ENCODE peak calls at places on chromosomes 7 and 10, in five cellular contexts. G is HFFc6, T is BJ, S is WTC11, E is bronchial epithelial cell. B is an unnamed sample.

GRCh38 chr7:72391821-72392377 is 20.2 kb downstream of the CALN1 start:
- DNase-seq in E (no peak), G (no peak), T (no peak), S (no peak), B (no peak)

GRCh38 chr10:93079663-93080349 is 6.1 kb downstream of the CYP26A1 start:
- DNase-seq in T (no peak), S (no peak), E (no peak), G (no peak), B (no peak)

GRCh38 chr7:20783716-20784310 is 2.9 kb downstream of the SP8 start:
- DNase-seq in T (no peak), G (no peak), E (no peak), S (peak), B (no peak)

GRCh38 chr10:62726142-62726541 is 78.4 kb upstream of the ADO start:
- DNase-seq in G (no peak), S (no peak), T (no peak), E (no peak), B (no peak)

GRCh38 chr10:120755771-120756170 is 95.4 kb upstream of the WDR11 start:
- DNase-seq in S (no peak), E (no peak), T (no peak), G (no peak), B (no peak)

GRCh38 chr10:51524041-51524440 is 175.4 kb downstream of the CSTF2T start:
- DNase-seq in E (peak), S (no peak), G (no peak), T (peak), B (no peak)

GRCh38 chr10:98858525-98858924 is 377.1 kb downstream of the HPSE2 start:
- DNase-seq in E (peak), S (peak), T (no peak), G (no peak), B (no peak)

GRCh38 chr7:8094164-8095140 is 125.9 kb downstream of the GLCCI1 start:
- DNase-seq in S (no peak), T (no peak), E (no peak), G (no peak), B (no peak)

GRCh38 chr10:22655312-22655973 is 58.9 kb downstream of the PIP4K2A start:
- DNase-seq in S (no peak), E (peak), G (peak), T (peak), B (peak)

GRCh38 chr7:104160375-104160774 is 47.4 kb downstream of the ORC5 start:
- DNase-seq in E (peak), S (no peak), G (peak), T (no peak), B (peak)

GRCh38 chr10:1372212-1372611 is 316.0 kb downstream of the WDR37 start:
- DNase-seq in E (no peak), G (no peak), T (no peak), S (no peak), B (no peak)

GRCh38 chr10:97713351-97713827 is at the start of gene MARVELD1:
- DNase-seq in G (peak), T (no peak), S (peak), E (peak), B (no peak)

GRCh38 chr10:74419491-74420466 is 268.8 kb downstream of the ADK start:
- DNase-seq in G (peak), T (no peak), E (peak), S (no peak), B (no peak)

GRCh38 chr10:86556532-86556931 is 34.9 kb upstream of the WAPL start:
- DNase-seq in G (no peak), S (no peak), E (no peak), T (no peak), B (no peak)

GRCh38 chr10:44028384-44029137 is 356.3 kb downstream of the CXCL12 start:
- DNase-seq in G (no peak), E (no peak), T (no peak), S (no peak), B (no peak)

GRCh38 chr7:83366629-83367028 is 203.9 kb upstream of the PCLO start:
- DNase-seq in G (no peak), S (no peak), T (no peak), E (no peak), B (no peak)

GRCh38 chr7:83362786-83363185 is 200.1 kb upstream of the PCLO start:
- DNase-seq in G (no peak), T (no peak), E (no peak), S (no peak), B (no peak)

DNA sequence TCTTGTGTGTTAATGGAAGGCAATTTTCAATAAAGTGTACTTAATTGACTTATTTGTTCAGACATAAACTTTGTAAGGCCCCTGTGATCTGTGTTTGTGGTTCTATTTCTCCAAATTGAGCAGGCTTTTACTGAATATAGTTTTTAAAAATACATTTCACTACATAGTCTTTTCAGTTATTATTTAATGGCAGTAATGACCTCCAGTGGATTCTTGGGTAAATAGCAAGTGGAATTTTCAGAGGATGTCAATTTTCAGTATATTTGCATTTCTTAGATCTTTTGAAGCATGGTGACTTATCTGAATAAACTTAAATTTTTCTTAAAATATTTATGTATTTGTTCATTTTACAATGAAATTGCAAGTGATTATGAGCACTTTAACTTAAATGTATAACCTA is 203.1 kb upstream of the PCLO start:
- DNase-seq in E (no peak), G (no peak), T (no peak), S (no peak), B (no peak)
- TF ChIP-seq CTCF in E (no peak), G (peak), T (peak), S (no peak), B (peak)

GRCh38 chr7:102204212-102204611 is 82.5 kb upstream of the SH2B2 start:
- DNase-seq in E (no peak), S (no peak), T (no peak), G (no peak), B (no peak)
- TF ChIP-seq CTCF in E (no peak), S (no peak), T (no peak), G (no peak), B (no peak)

DNA sequence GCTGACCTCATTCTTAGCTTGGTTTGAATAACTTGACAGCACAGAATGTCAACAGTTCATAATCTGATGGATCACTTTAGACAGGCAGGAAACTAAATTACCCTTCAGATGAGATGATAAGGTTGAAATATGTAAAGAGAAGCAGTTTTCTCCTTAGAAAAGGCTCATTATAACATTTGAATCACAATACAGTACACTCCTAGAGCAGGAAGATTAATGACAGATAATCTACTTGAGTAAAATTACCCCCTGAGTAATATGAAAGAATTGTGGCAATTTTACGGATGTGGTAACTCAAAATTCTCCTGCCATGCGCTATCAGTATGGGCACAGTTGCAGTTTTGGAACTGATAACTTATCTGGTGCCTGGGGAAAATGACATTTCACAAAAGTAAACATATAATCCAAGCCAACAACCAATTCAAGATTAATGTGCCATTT is 479.9 kb downstream of the KIF20B start:
- DNase-seq in E (no peak), S (no peak), G (no peak), T (no peak), B (no peak)
- TF ChIP-seq CTCF in E (no peak), S (no peak), G (no peak), T (no peak), B (no peak)

GRCh38 chr7:136103545-136104268 is 126.5 kb upstream of the MTPN start:
- DNase-seq in S (no peak), T (no peak), E (no peak), G (no peak), B (no peak)
- TF ChIP-seq CTCF in S (no peak), T (no peak), E (no peak), G (no peak), B (no peak)

GRCh38 chr10:29243750-29244149 is 45.1 kb upstream of the LYZL1 start:
- DNase-seq in E (peak), G (no peak), T (no peak), S (peak), B (no peak)
- TF ChIP-seq CTCF in E (peak), G (peak), T (peak), S (peak), B (peak)

B was measured in kidney epithelial cell.